ENCODE peak calls at places on chromosomes 13 and 19, in five cellular contexts. P is glutamatergic neuron, R is iris pigment epithelial cell, T is omental fat pad, J is EL. O is an unnamed sample.

GRCh38 chr19:53333071-53333465 is 481 bp upstream of the ZNF845 start:
- DNase-seq in P (peak; percentile 75), R (no peak), T (no peak), J (no peak), O (no peak)

GRCh38 chr19:50679177-50680125 is 30.2 kb downstream of the C19orf81 start:
- DNase-seq in P (peak; percentile 90), R (peak; percentile 62), T (peak; percentile 70), J (peak; percentile 72), O (peak; percentile 5)

GRCh38 chr13:40605573-40605972 is 60.9 kb downstream of the FOXO1 start:
- DNase-seq in P (no peak), R (no peak), T (no peak), J (no peak), O (no peak)

GRCh38 chr13:44895584-44895983 is 93.7 kb downstream of the NUFIP1 start:
- DNase-seq in P (no peak), R (no peak), T (no peak), J (no peak), O (no peak)

GRCh38 chr19:55134732-55135131 is 14.3 kb downstream of the TNNT1 start:
- DNase-seq in P (no peak), R (no peak), T (no peak), J (no peak), O (no peak)

GRCh38 chr19:574658-575526 is 2.5 kb downstream of the BSG start:
- DNase-seq in P (no peak), R (peak; percentile 61), T (no peak), J (peak; percentile 32), O (no peak)

GRCh38 chr19:2251577-2252480 is 2.7 kb downstream of the AMH start:
- DNase-seq in P (no peak), R (no peak), T (no peak), J (no peak), O (no peak)

GRCh38 chr19:11577451-11578341 is at the start of gene ACP5:
- DNase-seq in P (peak; percentile 27), R (no peak), T (no peak), J (no peak), O (no peak)

GRCh38 chr19:47891923-47892666 is 6.0 kb upstream of the SULT2A1 start:
- DNase-seq in P (no peak), R (peak; percentile 49), T (no peak), J (no peak), O (no peak)

GRCh38 chr13:20426766-20427448 is 98.8 kb downstream of the CRYL1 start:
- DNase-seq in P (no peak), R (no peak), T (no peak), J (no peak), O (no peak)

GRCh38 chr19:42313096-42313839 is at the start of gene TMEM145:
- DNase-seq in P (peak; percentile 79), R (peak; percentile 54), T (no peak), J (peak; percentile 54), O (no peak)

GRCh38 chr13:109569938-109570711 is 216.3 kb downstream of the IRS2 start:
- DNase-seq in P (no peak), R (no peak), T (no peak), J (no peak), O (no peak)

GRCh38 chr19:12987781-12988180 is 7.5 kb upstream of the NFIX start:
- DNase-seq in P (no peak), R (no peak), T (no peak), J (no peak), O (no peak)

GRCh38 chr13:79398915-79399314 is 7.1 kb downstream of the RBM26 start:
- DNase-seq in P (no peak), R (peak; percentile 58), T (no peak), J (peak; percentile 24), O (no peak)

GRCh38 chr19:10762656-10763055 is 44.8 kb downstream of the DNM2 start:
- DNase-seq in P (no peak), R (no peak), T (no peak), J (no peak), O (no peak)

GRCh38 chr19:3931041-3931440 is 1.8 kb upstream of the NMRK2 start:
- DNase-seq in P (no peak), R (no peak), T (no peak), J (no peak), O (no peak)

GRCh38 chr19:29880498-29881081 is 61.4 kb upstream of the URI1 start:
- DNase-seq in P (no peak), R (no peak), T (no peak), J (no peak), O (no peak)

O was measured in BJ.